ENCODE peak calls at places on chromosome 12, in five cellular contexts. Z is K562, I is hepatocyte, E is dorsolateral prefrontal cortex, B is psoas muscle. U is an unnamed sample.

GRCh38 chr12:80472912-80473500 is 29.0 kb downstream of the PTPRQ start:
- DNase-seq in B (peak; percentile 43), I (peak; percentile 63), Z (no peak), E (no peak), U (peak; percentile 32)

GRCh38 chr12:81231574-81232368 is 153.9 kb downstream of the ACSS3 start:
- DNase-seq in Z (no peak), E (no peak), I (no peak), B (no peak), U (no peak)

GRCh38 chr12:93192878-93193277 is 184.8 kb upstream of the NUDT4 start:
- DNase-seq in E (no peak), Z (peak; percentile 61), B (no peak), I (no peak), U (no peak)

GRCh38 chr12:96054262-96054645 is 18.9 kb upstream of the LTA4H start:
- DNase-seq in E (no peak), I (no peak), Z (no peak), B (no peak), U (no peak)

GRCh38 chr12:117441751-117442150 is 80.3 kb upstream of the NOS1 start:
- DNase-seq in E (peak; percentile 86), I (no peak), B (peak; percentile 98), Z (no peak), U (peak; percentile 15)

GRCh38 chr12:56716458-56716857 is 8.6 kb downstream of the NACA start:
- DNase-seq in E (no peak), Z (no peak), I (no peak), B (no peak), U (no peak)

GRCh38 chr12:54432815-54433164 is 13.7 kb upstream of the ITGA5 start:
- DNase-seq in B (no peak), E (no peak), I (no peak), Z (no peak), U (no peak)

GRCh38 chr12:108282160-108282559 is 57.0 kb downstream of the CMKLR1 start:
- DNase-seq in Z (no peak), B (no peak), E (no peak), I (no peak), U (no peak)

GRCh38 chr12:50246873-50247612 is 36.3 kb downstream of the LIMA1 start:
- DNase-seq in I (peak; percentile 65), B (peak; percentile 87), E (peak; percentile 88), Z (peak; percentile 92), U (peak; percentile 98)

GRCh38 chr12:94615284-94616216 is 34.8 kb downstream of the TMCC3 start:
- DNase-seq in E (no peak), B (peak; percentile 89), Z (peak; percentile 49), I (peak; percentile 78), U (no peak)

GRCh38 chr12:104604070-104604994 is 147.6 kb downstream of the CHST11 start:
- DNase-seq in B (peak; percentile 80), E (no peak), Z (peak; percentile 90), I (peak; percentile 83), U (peak; percentile 83)

GRCh38 chr12:132282950-132283771 is 46.2 kb downstream of the GALNT9 start:
- DNase-seq in E (no peak), I (no peak), Z (no peak), B (peak; percentile 30), U (no peak)

GRCh38 chr12:90958995-90959394 is 4.0 kb upstream of the CCER1 start:
- DNase-seq in B (no peak), E (no peak), I (no peak), Z (no peak), U (no peak)

GRCh38 chr12:90954921-90955320 is at the start of gene CCER1:
- DNase-seq in I (no peak), Z (no peak), B (peak; percentile 35), E (no peak), U (no peak)

GRCh38 chr12:90951418-90952110 is 3.4 kb downstream of the CCER1 start:
- DNase-seq in Z (no peak), B (no peak), E (no peak), I (no peak), U (no peak)

GRCh38 chr12:90954428-90954827 is 548 bp downstream of the CCER1 start:
- DNase-seq in Z (no peak), B (no peak), E (no peak), I (no peak), U (no peak)

DNA sequence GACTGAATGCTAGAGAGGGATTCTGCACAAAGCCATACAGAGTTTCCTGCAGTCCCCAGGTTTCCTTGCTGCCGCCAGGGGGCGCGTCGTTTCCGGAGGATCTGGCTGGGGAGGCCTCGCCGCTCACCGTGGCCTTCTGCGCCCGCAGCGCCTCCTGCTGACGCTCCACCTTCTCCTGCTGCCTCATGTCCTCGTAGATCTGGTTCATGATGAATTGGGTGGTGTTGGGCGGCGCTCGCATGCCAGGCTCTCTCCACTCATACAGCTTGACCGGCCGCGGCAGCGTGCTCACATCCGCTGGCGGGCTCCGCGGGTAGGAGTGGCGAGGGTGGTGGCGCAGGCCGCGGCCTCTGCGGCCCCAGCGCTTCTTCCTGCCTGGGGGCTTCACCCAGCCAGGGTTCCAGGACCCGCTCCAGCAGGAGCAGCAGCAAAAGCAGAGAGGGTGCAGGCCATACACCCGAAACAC is 987 bp downstream of the CCER1 start:
- DNase-seq in E (no peak), B (no peak), Z (peak; percentile 72), I (no peak), U (no peak)
- TF ChIP-seq CTCF in E (no peak), B (no peak), Z (peak; percentile 98), I (peak; percentile 18), U (peak; percentile 45)

DNA sequence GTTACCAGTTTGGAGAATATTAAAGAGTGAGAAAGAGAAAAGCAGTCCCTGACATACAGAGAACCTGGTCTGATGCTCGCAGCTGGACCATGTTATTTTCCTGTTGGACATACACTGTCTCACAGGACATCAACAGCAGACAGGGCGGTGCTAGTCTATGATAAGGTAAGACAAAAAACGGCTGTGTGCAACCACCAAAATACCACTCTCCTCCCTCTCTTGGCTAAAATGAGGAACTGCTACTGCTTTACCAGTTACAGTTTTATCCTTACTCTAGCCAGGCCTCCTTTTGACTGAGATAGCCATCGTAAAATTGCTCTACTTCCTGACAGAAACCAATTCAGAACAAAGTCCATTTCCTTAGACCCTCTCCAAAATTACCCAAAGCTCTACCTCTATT is 47.0 kb upstream of the ERGIC2 start:
- DNase-seq in B (no peak), I (peak; percentile 10), E (no peak), Z (peak; percentile 49), U (no peak)
- TF ChIP-seq CTCF in B (no peak), I (no peak), E (no peak), Z (peak; percentile 45), U (peak; percentile 9)

GRCh38 chr12:112126916-112127315 is 1.6 kb downstream of the TRAFD1 start:
- DNase-seq in Z (no peak), B (no peak), I (no peak), E (no peak), U (no peak)

GRCh38 chr12:112124918-112125249 is 476 bp upstream of the TRAFD1 start:
- DNase-seq in E (no peak), I (no peak), B (no peak), Z (no peak), U (no peak)

GRCh38 chr12:112126000-112126431 is 656 bp downstream of the TRAFD1 start:
- DNase-seq in B (no peak), I (no peak), E (no peak), Z (peak; percentile 21), U (no peak)

GRCh38 chr12:112122823-112123690 is 2.3 kb upstream of the TRAFD1 start:
- DNase-seq in I (peak; percentile 23), Z (peak; percentile 77), B (no peak), E (no peak), U (no peak)

DNA sequence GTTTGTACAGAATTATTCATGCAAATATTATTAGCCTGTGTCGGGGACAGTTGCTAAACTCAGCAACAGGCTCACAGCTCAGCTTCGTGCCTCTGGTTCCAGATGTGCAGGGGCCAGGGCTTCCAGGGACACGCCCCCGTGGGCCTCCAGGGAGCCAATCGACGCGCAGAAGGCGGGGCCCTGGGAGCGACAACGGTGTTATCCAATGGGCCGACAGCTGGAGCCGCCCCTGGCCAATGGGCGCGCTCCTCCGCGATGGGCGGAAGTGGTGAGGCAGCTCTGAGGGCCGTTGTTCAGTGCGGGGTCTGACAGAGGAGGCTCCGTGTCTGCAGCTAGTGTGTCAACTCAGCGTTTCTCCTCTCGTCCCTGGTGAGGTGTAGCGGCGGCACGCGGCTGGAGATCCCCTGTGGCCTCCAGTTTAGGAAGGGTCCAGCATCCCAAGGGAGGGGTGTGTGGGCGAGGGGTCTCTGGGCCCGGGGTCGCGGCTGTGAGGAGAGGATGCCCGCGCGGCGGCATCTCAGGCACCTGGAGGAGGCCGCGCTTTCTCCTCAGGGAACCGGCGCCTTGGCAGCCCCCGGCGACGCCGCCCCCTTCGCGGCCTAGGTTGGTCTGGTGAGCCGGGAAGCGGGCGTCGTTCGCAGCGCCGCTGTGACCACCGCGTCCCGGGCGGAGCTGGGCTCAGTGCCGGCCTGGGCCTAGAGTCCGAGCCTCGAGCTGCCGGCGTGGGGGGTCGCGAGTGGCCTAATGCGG is at the start of gene TRAFD1:
- DNase-seq in I (peak; percentile 98), B (peak; percentile 99), Z (peak; percentile 99), E (peak; percentile 96), U (peak; percentile 53)
- TF ChIP-seq CTCF in I (no peak), B (no peak), Z (no peak), E (no peak), U (no peak)

GRCh38 chr12:89864419-89864818 is 155.8 kb upstream of the ATP2B1 start:
- DNase-seq in Z (no peak), E (no peak), I (no peak), B (no peak), U (no peak)
- TF ChIP-seq CTCF in Z (no peak), E (no peak), I (no peak), B (no peak), U (no peak)

GRCh38 chr12:6689000-6689882 is at the start of gene ZNF384:
- DNase-seq in I (peak; percentile 98), Z (peak; percentile 97), B (peak; percentile 98), E (peak; percentile 100), U (peak; percentile 95)
- TF ChIP-seq CTCF in I (no peak), Z (no peak), B (peak; percentile 6), E (peak; percentile 23), U (no peak)

GRCh38 chr12:109932878-109933503 is 32.9 kb downstream of the TCHP start:
- DNase-seq in I (no peak), Z (no peak), B (no peak), E (no peak), U (no peak)

GRCh38 chr12:109931143-109931542 is 31.1 kb downstream of the TCHP start:
- DNase-seq in B (no peak), I (no peak), E (no peak), Z (no peak), U (no peak)

GRCh38 chr12:109937371-109937770 is 37.3 kb downstream of the TCHP start:
- DNase-seq in Z (no peak), B (no peak), E (no peak), I (no peak), U (peak; percentile 82)

GRCh38 chr12:109930028-109930800 is 30.1 kb downstream of the TCHP start:
- DNase-seq in Z (no peak), E (no peak), B (no peak), I (no peak), U (no peak)

DNA sequence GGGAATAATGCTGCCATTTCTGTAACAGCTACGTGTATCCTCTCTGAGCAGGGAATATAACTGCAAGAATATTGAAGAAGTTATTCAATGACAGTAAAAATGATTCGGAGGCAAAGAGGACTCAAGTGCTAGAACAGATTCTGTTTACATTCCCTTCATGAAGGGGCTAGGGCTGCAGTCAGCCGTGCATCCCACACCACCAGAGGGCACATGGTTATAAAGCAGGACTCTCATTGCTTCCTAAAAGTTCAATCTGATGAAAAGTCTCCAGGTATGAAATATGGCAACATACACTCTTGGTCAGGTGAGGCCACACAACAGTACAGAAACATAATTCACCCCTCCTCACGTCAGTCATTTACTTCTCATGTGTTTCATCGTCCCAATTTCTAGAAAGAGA is 34.0 kb downstream of the TCHP start:
- DNase-seq in E (no peak), B (no peak), I (no peak), Z (no peak), U (no peak)
- TF ChIP-seq CTCF in E (no peak), B (no peak), I (peak; percentile 33), Z (peak; percentile 21), U (peak; percentile 62)

GRCh38 chr12:75781532-75782046 is 250.0 kb downstream of the PHLDA1 start:
- DNase-seq in I (peak; percentile 53), Z (peak; percentile 77), B (no peak), E (no peak), U (no peak)
- TF ChIP-seq CTCF in I (no peak), Z (no peak), B (no peak), E (no peak), U (no peak)